ENCODE peak calls at places on chromosomes 5 and 9, in nine cellular contexts. One of them, this sample, is unnamed.

GRCh38 chr5:5384634-5385033 is 37.8 kb upstream of the ICE1 start:
- DNase-seq in colonic mucosa: no peak
- DNase-seq in coronary artery: no peak
- DNase-seq in SJSA1: no peak
- DNase-seq in stimulated activated CD4-positive, alpha-beta T cell treated with anti-CD3 and anti-CD28 coated beads, Interleukin-15, amount 100 ng/mL, for 1 hour: no peak
- DNase-seq in CD4-positive, alpha-beta memory T cell: no peak
- DNase-seq in amygdala: no peak
- DNase-seq in activated naive CD8-positive, alpha-beta T cell treated with anti-CD3 and anti-CD28 coated beads, Interleukin-2, amount 50 U/mL, for 24 hours: no peak
- DNase-seq in iPS DF 19.7: no peak
- DNase-seq in this sample: no peak

GRCh38 chr9:21392270-21392669 is 7.1 kb upstream of the IFNA2 start:
- DNase-seq in colonic mucosa: no peak
- DNase-seq in coronary artery: no peak
- DNase-seq in SJSA1: no peak
- DNase-seq in stimulated activated CD4-positive, alpha-beta T cell treated with anti-CD3 and anti-CD28 coated beads, Interleukin-15, amount 100 ng/mL, for 1 hour: no peak
- DNase-seq in CD4-positive, alpha-beta memory T cell: no peak
- DNase-seq in amygdala: no peak
- DNase-seq in activated naive CD8-positive, alpha-beta T cell treated with anti-CD3 and anti-CD28 coated beads, Interleukin-2, amount 50 U/mL, for 24 hours: no peak
- DNase-seq in iPS DF 19.7: no peak
- DNase-seq in this sample: no peak

GRCh38 chr5:139422307-139422893 is 16.9 kb downstream of the DNAJC18 start:
- DNase-seq in colonic mucosa: peak; percentile 70
- DNase-seq in coronary artery: no peak
- DNase-seq in SJSA1: peak; percentile 69
- DNase-seq in stimulated activated CD4-positive, alpha-beta T cell treated with anti-CD3 and anti-CD28 coated beads, Interleukin-15, amount 100 ng/mL, for 1 hour: no peak
- DNase-seq in CD4-positive, alpha-beta memory T cell: peak; percentile 80
- DNase-seq in amygdala: no peak
- DNase-seq in activated naive CD8-positive, alpha-beta T cell treated with anti-CD3 and anti-CD28 coated beads, Interleukin-2, amount 50 U/mL, for 24 hours: peak; percentile 55
- DNase-seq in iPS DF 19.7: peak; percentile 40
- DNase-seq in this sample: peak; percentile 72

GRCh38 chr9:134669556-134669955 is 28.0 kb downstream of the COL5A1 start:
- DNase-seq in colonic mucosa: no peak
- DNase-seq in coronary artery: no peak
- DNase-seq in SJSA1: no peak
- DNase-seq in stimulated activated CD4-positive, alpha-beta T cell treated with anti-CD3 and anti-CD28 coated beads, Interleukin-15, amount 100 ng/mL, for 1 hour: no peak
- DNase-seq in CD4-positive, alpha-beta memory T cell: no peak
- DNase-seq in amygdala: no peak
- DNase-seq in activated naive CD8-positive, alpha-beta T cell treated with anti-CD3 and anti-CD28 coated beads, Interleukin-2, amount 50 U/mL, for 24 hours: no peak
- DNase-seq in iPS DF 19.7: no peak
- DNase-seq in this sample: no peak

GRCh38 chr9:16337322-16338029 is 533.0 kb downstream of the BNC2 start:
- DNase-seq in colonic mucosa: no peak
- DNase-seq in coronary artery: no peak
- DNase-seq in SJSA1: peak; percentile 43
- DNase-seq in stimulated activated CD4-positive, alpha-beta T cell treated with anti-CD3 and anti-CD28 coated beads, Interleukin-15, amount 100 ng/mL, for 1 hour: no peak
- DNase-seq in CD4-positive, alpha-beta memory T cell: no peak
- DNase-seq in amygdala: no peak
- DNase-seq in activated naive CD8-positive, alpha-beta T cell treated with anti-CD3 and anti-CD28 coated beads, Interleukin-2, amount 50 U/mL, for 24 hours: no peak
- DNase-seq in iPS DF 19.7: no peak
- DNase-seq in this sample: no peak

GRCh38 chr5:81626524-81626923 is 124.4 kb downstream of the SSBP2 start:
- DNase-seq in colonic mucosa: no peak
- DNase-seq in coronary artery: no peak
- DNase-seq in SJSA1: no peak
- DNase-seq in stimulated activated CD4-positive, alpha-beta T cell treated with anti-CD3 and anti-CD28 coated beads, Interleukin-15, amount 100 ng/mL, for 1 hour: no peak
- DNase-seq in CD4-positive, alpha-beta memory T cell: no peak
- DNase-seq in amygdala: no peak
- DNase-seq in activated naive CD8-positive, alpha-beta T cell treated with anti-CD3 and anti-CD28 coated beads, Interleukin-2, amount 50 U/mL, for 24 hours: no peak
- DNase-seq in iPS DF 19.7: no peak
- DNase-seq in this sample: no peak

GRCh38 chr5:106755789-106756188 is 914.9 kb downstream of the EFNA5 start:
- DNase-seq in colonic mucosa: no peak
- DNase-seq in coronary artery: no peak
- DNase-seq in SJSA1: no peak
- DNase-seq in stimulated activated CD4-positive, alpha-beta T cell treated with anti-CD3 and anti-CD28 coated beads, Interleukin-15, amount 100 ng/mL, for 1 hour: no peak
- DNase-seq in CD4-positive, alpha-beta memory T cell: no peak
- DNase-seq in amygdala: no peak
- DNase-seq in activated naive CD8-positive, alpha-beta T cell treated with anti-CD3 and anti-CD28 coated beads, Interleukin-2, amount 50 U/mL, for 24 hours: no peak
- DNase-seq in iPS DF 19.7: no peak
- DNase-seq in this sample: no peak

GRCh38 chr5:129904667-129905466 is 602 bp downstream of the CHSY3 start:
- DNase-seq in colonic mucosa: no peak
- DNase-seq in coronary artery: peak; percentile 73
- DNase-seq in SJSA1: no peak
- DNase-seq in stimulated activated CD4-positive, alpha-beta T cell treated with anti-CD3 and anti-CD28 coated beads, Interleukin-15, amount 100 ng/mL, for 1 hour: no peak
- DNase-seq in CD4-positive, alpha-beta memory T cell: no peak
- DNase-seq in amygdala: no peak
- DNase-seq in activated naive CD8-positive, alpha-beta T cell treated with anti-CD3 and anti-CD28 coated beads, Interleukin-2, amount 50 U/mL, for 24 hours: no peak
- DNase-seq in iPS DF 19.7: no peak
- DNase-seq in this sample: no peak

GRCh38 chr5:179885491-179886090 is 22.1 kb downstream of the TBC1D9B start:
- DNase-seq in colonic mucosa: no peak
- DNase-seq in coronary artery: no peak
- DNase-seq in SJSA1: no peak
- DNase-seq in stimulated activated CD4-positive, alpha-beta T cell treated with anti-CD3 and anti-CD28 coated beads, Interleukin-15, amount 100 ng/mL, for 1 hour: no peak
- DNase-seq in CD4-positive, alpha-beta memory T cell: no peak
- DNase-seq in amygdala: no peak
- DNase-seq in activated naive CD8-positive, alpha-beta T cell treated with anti-CD3 and anti-CD28 coated beads, Interleukin-2, amount 50 U/mL, for 24 hours: no peak
- DNase-seq in iPS DF 19.7: no peak
- DNase-seq in this sample: peak; percentile 18

GRCh38 chr9:122346478-122347347 is 24.1 kb upstream of the PTGS1 start:
- DNase-seq in colonic mucosa: peak; percentile 42
- DNase-seq in coronary artery: no peak
- DNase-seq in SJSA1: no peak
- DNase-seq in stimulated activated CD4-positive, alpha-beta T cell treated with anti-CD3 and anti-CD28 coated beads, Interleukin-15, amount 100 ng/mL, for 1 hour: no peak
- DNase-seq in CD4-positive, alpha-beta memory T cell: no peak
- DNase-seq in amygdala: no peak
- DNase-seq in activated naive CD8-positive, alpha-beta T cell treated with anti-CD3 and anti-CD28 coated beads, Interleukin-2, amount 50 U/mL, for 24 hours: peak; percentile 16
- DNase-seq in iPS DF 19.7: no peak
- DNase-seq in this sample: no peak

GRCh38 chr5:176614805-176615478 is 5.0 kb upstream of the GPRIN1 start:
- DNase-seq in colonic mucosa: no peak
- DNase-seq in coronary artery: no peak
- DNase-seq in SJSA1: peak; percentile 44
- DNase-seq in stimulated activated CD4-positive, alpha-beta T cell treated with anti-CD3 and anti-CD28 coated beads, Interleukin-15, amount 100 ng/mL, for 1 hour: no peak
- DNase-seq in CD4-positive, alpha-beta memory T cell: no peak
- DNase-seq in amygdala: no peak
- DNase-seq in activated naive CD8-positive, alpha-beta T cell treated with anti-CD3 and anti-CD28 coated beads, Interleukin-2, amount 50 U/mL, for 24 hours: no peak
- DNase-seq in iPS DF 19.7: no peak
- DNase-seq in this sample: no peak

GRCh38 chr5:34045996-34046395 is 3.0 kb upstream of the C1QTNF3 start:
- DNase-seq in colonic mucosa: no peak
- DNase-seq in coronary artery: no peak
- DNase-seq in SJSA1: peak; percentile 2
- DNase-seq in stimulated activated CD4-positive, alpha-beta T cell treated with anti-CD3 and anti-CD28 coated beads, Interleukin-15, amount 100 ng/mL, for 1 hour: no peak
- DNase-seq in CD4-positive, alpha-beta memory T cell: no peak
- DNase-seq in amygdala: no peak
- DNase-seq in activated naive CD8-positive, alpha-beta T cell treated with anti-CD3 and anti-CD28 coated beads, Interleukin-2, amount 50 U/mL, for 24 hours: no peak
- DNase-seq in iPS DF 19.7: no peak
- DNase-seq in this sample: no peak

GRCh38 chr9:34317436-34317835 is 11.6 kb downstream of the KIF24 start:
- DNase-seq in colonic mucosa: no peak
- DNase-seq in coronary artery: no peak
- DNase-seq in SJSA1: no peak
- DNase-seq in stimulated activated CD4-positive, alpha-beta T cell treated with anti-CD3 and anti-CD28 coated beads, Interleukin-15, amount 100 ng/mL, for 1 hour: no peak
- DNase-seq in CD4-positive, alpha-beta memory T cell: no peak
- DNase-seq in amygdala: no peak
- DNase-seq in activated naive CD8-positive, alpha-beta T cell treated with anti-CD3 and anti-CD28 coated beads, Interleukin-2, amount 50 U/mL, for 24 hours: no peak
- DNase-seq in iPS DF 19.7: no peak
- DNase-seq in this sample: no peak

GRCh38 chr9:77011973-77012817 is 7.3 kb upstream of the FOXB2 start:
- DNase-seq in colonic mucosa: peak; percentile 72
- DNase-seq in coronary artery: no peak
- DNase-seq in SJSA1: no peak
- DNase-seq in stimulated activated CD4-positive, alpha-beta T cell treated with anti-CD3 and anti-CD28 coated beads, Interleukin-15, amount 100 ng/mL, for 1 hour: peak; percentile 38
- DNase-seq in CD4-positive, alpha-beta memory T cell: peak; percentile 40
- DNase-seq in amygdala: no peak
- DNase-seq in activated naive CD8-positive, alpha-beta T cell treated with anti-CD3 and anti-CD28 coated beads, Interleukin-2, amount 50 U/mL, for 24 hours: peak; percentile 78
- DNase-seq in iPS DF 19.7: no peak
- DNase-seq in this sample: peak; percentile 54

GRCh38 chr9:17057729-17058128 is 77.1 kb upstream of the CNTLN start:
- DNase-seq in colonic mucosa: no peak
- DNase-seq in coronary artery: no peak
- DNase-seq in SJSA1: no peak
- DNase-seq in stimulated activated CD4-positive, alpha-beta T cell treated with anti-CD3 and anti-CD28 coated beads, Interleukin-15, amount 100 ng/mL, for 1 hour: no peak
- DNase-seq in CD4-positive, alpha-beta memory T cell: no peak
- DNase-seq in amygdala: no peak
- DNase-seq in activated naive CD8-positive, alpha-beta T cell treated with anti-CD3 and anti-CD28 coated beads, Interleukin-2, amount 50 U/mL, for 24 hours: no peak
- DNase-seq in iPS DF 19.7: no peak
- DNase-seq in this sample: no peak

GRCh38 chr5:7850241-7850532 is 746 bp downstream of the CFAP90 start:
- DNase-seq in colonic mucosa: no peak
- DNase-seq in coronary artery: no peak
- DNase-seq in SJSA1: no peak
- DNase-seq in stimulated activated CD4-positive, alpha-beta T cell treated with anti-CD3 and anti-CD28 coated beads, Interleukin-15, amount 100 ng/mL, for 1 hour: no peak
- DNase-seq in CD4-positive, alpha-beta memory T cell: no peak
- DNase-seq in amygdala: no peak
- DNase-seq in activated naive CD8-positive, alpha-beta T cell treated with anti-CD3 and anti-CD28 coated beads, Interleukin-2, amount 50 U/mL, for 24 hours: no peak
- DNase-seq in iPS DF 19.7: no peak
- DNase-seq in this sample: peak; percentile 17

GRCh38 chr5:959581-960531 is 48.7 kb upstream of the NKD2 start:
- DNase-seq in colonic mucosa: no peak
- DNase-seq in coronary artery: peak; percentile 64
- DNase-seq in SJSA1: no peak
- DNase-seq in stimulated activated CD4-positive, alpha-beta T cell treated with anti-CD3 and anti-CD28 coated beads, Interleukin-15, amount 100 ng/mL, for 1 hour: no peak
- DNase-seq in CD4-positive, alpha-beta memory T cell: no peak
- DNase-seq in amygdala: no peak
- DNase-seq in activated naive CD8-positive, alpha-beta T cell treated with anti-CD3 and anti-CD28 coated beads, Interleukin-2, amount 50 U/mL, for 24 hours: no peak
- DNase-seq in iPS DF 19.7: no peak
- DNase-seq in this sample: no peak

GRCh38 chr5:115455241-115455640 is 89.3 kb downstream of the FEM1C start:
- DNase-seq in colonic mucosa: no peak
- DNase-seq in coronary artery: no peak
- DNase-seq in SJSA1: peak; percentile 34
- DNase-seq in stimulated activated CD4-positive, alpha-beta T cell treated with anti-CD3 and anti-CD28 coated beads, Interleukin-15, amount 100 ng/mL, for 1 hour: no peak
- DNase-seq in CD4-positive, alpha-beta memory T cell: no peak
- DNase-seq in amygdala: no peak
- DNase-seq in activated naive CD8-positive, alpha-beta T cell treated with anti-CD3 and anti-CD28 coated beads, Interleukin-2, amount 50 U/mL, for 24 hours: no peak
- DNase-seq in iPS DF 19.7: no peak
- DNase-seq in this sample: no peak

GRCh38 chr5:146565764-146566163 is 49.8 kb upstream of the GPR151 start:
- DNase-seq in colonic mucosa: peak; percentile 42
- DNase-seq in coronary artery: no peak
- DNase-seq in SJSA1: peak; percentile 20
- DNase-seq in stimulated activated CD4-positive, alpha-beta T cell treated with anti-CD3 and anti-CD28 coated beads, Interleukin-15, amount 100 ng/mL, for 1 hour: no peak
- DNase-seq in CD4-positive, alpha-beta memory T cell: peak; percentile 43
- DNase-seq in amygdala: peak; percentile 3
- DNase-seq in activated naive CD8-positive, alpha-beta T cell treated with anti-CD3 and anti-CD28 coated beads, Interleukin-2, amount 50 U/mL, for 24 hours: peak; percentile 42
- DNase-seq in iPS DF 19.7: no peak
- DNase-seq in this sample: no peak

GRCh38 chr5:142339781-142340180 is 15.0 kb upstream of the SPRY4 start:
- DNase-seq in colonic mucosa: no peak
- DNase-seq in coronary artery: no peak
- DNase-seq in SJSA1: no peak
- DNase-seq in stimulated activated CD4-positive, alpha-beta T cell treated with anti-CD3 and anti-CD28 coated beads, Interleukin-15, amount 100 ng/mL, for 1 hour: no peak
- DNase-seq in CD4-positive, alpha-beta memory T cell: no peak
- DNase-seq in amygdala: no peak
- DNase-seq in activated naive CD8-positive, alpha-beta T cell treated with anti-CD3 and anti-CD28 coated beads, Interleukin-2, amount 50 U/mL, for 24 hours: no peak
- DNase-seq in iPS DF 19.7: no peak
- DNase-seq in this sample: no peak

GRCh38 chr5:53339962-53340540 is 140.4 kb upstream of the FST start:
- DNase-seq in colonic mucosa: no peak
- DNase-seq in coronary artery: no peak
- DNase-seq in SJSA1: no peak
- DNase-seq in stimulated activated CD4-positive, alpha-beta T cell treated with anti-CD3 and anti-CD28 coated beads, Interleukin-15, amount 100 ng/mL, for 1 hour: no peak
- DNase-seq in CD4-positive, alpha-beta memory T cell: no peak
- DNase-seq in amygdala: no peak
- DNase-seq in activated naive CD8-positive, alpha-beta T cell treated with anti-CD3 and anti-CD28 coated beads, Interleukin-2, amount 50 U/mL, for 24 hours: no peak
- DNase-seq in iPS DF 19.7: no peak
- DNase-seq in this sample: no peak

GRCh38 chr9:127789179-127789578 is 3.3 kb downstream of the CDK9 start:
- DNase-seq in colonic mucosa: no peak
- DNase-seq in coronary artery: no peak
- DNase-seq in SJSA1: no peak
- DNase-seq in stimulated activated CD4-positive, alpha-beta T cell treated with anti-CD3 and anti-CD28 coated beads, Interleukin-15, amount 100 ng/mL, for 1 hour: no peak
- DNase-seq in CD4-positive, alpha-beta memory T cell: no peak
- DNase-seq in amygdala: no peak
- DNase-seq in activated naive CD8-positive, alpha-beta T cell treated with anti-CD3 and anti-CD28 coated beads, Interleukin-2, amount 50 U/mL, for 24 hours: no peak
- DNase-seq in iPS DF 19.7: no peak
- DNase-seq in this sample: no peak

GRCh38 chr5:135753990-135754389 is 80.5 kb upstream of the SLC25A48 start:
- DNase-seq in colonic mucosa: no peak
- DNase-seq in coronary artery: no peak
- DNase-seq in SJSA1: no peak
- DNase-seq in stimulated activated CD4-positive, alpha-beta T cell treated with anti-CD3 and anti-CD28 coated beads, Interleukin-15, amount 100 ng/mL, for 1 hour: no peak
- DNase-seq in CD4-positive, alpha-beta memory T cell: no peak
- DNase-seq in amygdala: no peak
- DNase-seq in activated naive CD8-positive, alpha-beta T cell treated with anti-CD3 and anti-CD28 coated beads, Interleukin-2, amount 50 U/mL, for 24 hours: no peak
- DNase-seq in iPS DF 19.7: no peak
- DNase-seq in this sample: no peak

GRCh38 chr5:52985306-52985705 is 3.8 kb upstream of the ITGA2 start:
- DNase-seq in colonic mucosa: no peak
- DNase-seq in coronary artery: no peak
- DNase-seq in SJSA1: no peak
- DNase-seq in stimulated activated CD4-positive, alpha-beta T cell treated with anti-CD3 and anti-CD28 coated beads, Interleukin-15, amount 100 ng/mL, for 1 hour: no peak
- DNase-seq in CD4-positive, alpha-beta memory T cell: no peak
- DNase-seq in amygdala: no peak
- DNase-seq in activated naive CD8-positive, alpha-beta T cell treated with anti-CD3 and anti-CD28 coated beads, Interleukin-2, amount 50 U/mL, for 24 hours: no peak
- DNase-seq in iPS DF 19.7: no peak
- DNase-seq in this sample: no peak

GRCh38 chr5:115666023-115666422 is 40.2 kb upstream of the TMED7 start:
- DNase-seq in colonic mucosa: no peak
- DNase-seq in coronary artery: no peak
- DNase-seq in SJSA1: no peak
- DNase-seq in stimulated activated CD4-positive, alpha-beta T cell treated with anti-CD3 and anti-CD28 coated beads, Interleukin-15, amount 100 ng/mL, for 1 hour: no peak
- DNase-seq in CD4-positive, alpha-beta memory T cell: no peak
- DNase-seq in amygdala: no peak
- DNase-seq in activated naive CD8-positive, alpha-beta T cell treated with anti-CD3 and anti-CD28 coated beads, Interleukin-2, amount 50 U/mL, for 24 hours: no peak
- DNase-seq in iPS DF 19.7: no peak
- DNase-seq in this sample: no peak

GRCh38 chr9:132806306-132806705 is 71.8 kb downstream of the AK8 start:
- DNase-seq in colonic mucosa: no peak
- DNase-seq in coronary artery: no peak
- DNase-seq in SJSA1: no peak
- DNase-seq in stimulated activated CD4-positive, alpha-beta T cell treated with anti-CD3 and anti-CD28 coated beads, Interleukin-15, amount 100 ng/mL, for 1 hour: no peak
- DNase-seq in CD4-positive, alpha-beta memory T cell: no peak
- DNase-seq in amygdala: no peak
- DNase-seq in activated naive CD8-positive, alpha-beta T cell treated with anti-CD3 and anti-CD28 coated beads, Interleukin-2, amount 50 U/mL, for 24 hours: no peak
- DNase-seq in iPS DF 19.7: no peak
- DNase-seq in this sample: no peak

GRCh38 chr5:111107371-111107770 is 15.2 kb downstream of the WDR36 start:
- DNase-seq in colonic mucosa: no peak
- DNase-seq in coronary artery: no peak
- DNase-seq in SJSA1: no peak
- DNase-seq in stimulated activated CD4-positive, alpha-beta T cell treated with anti-CD3 and anti-CD28 coated beads, Interleukin-15, amount 100 ng/mL, for 1 hour: no peak
- DNase-seq in CD4-positive, alpha-beta memory T cell: no peak
- DNase-seq in amygdala: no peak
- DNase-seq in activated naive CD8-positive, alpha-beta T cell treated with anti-CD3 and anti-CD28 coated beads, Interleukin-2, amount 50 U/mL, for 24 hours: no peak
- DNase-seq in iPS DF 19.7: no peak
- DNase-seq in this sample: no peak

GRCh38 chr9:88781500-88782391 is 209.5 kb upstream of the S1PR3 start:
- DNase-seq in colonic mucosa: no peak
- DNase-seq in coronary artery: no peak
- DNase-seq in SJSA1: peak; percentile 47
- DNase-seq in stimulated activated CD4-positive, alpha-beta T cell treated with anti-CD3 and anti-CD28 coated beads, Interleukin-15, amount 100 ng/mL, for 1 hour: no peak
- DNase-seq in CD4-positive, alpha-beta memory T cell: no peak
- DNase-seq in amygdala: no peak
- DNase-seq in activated naive CD8-positive, alpha-beta T cell treated with anti-CD3 and anti-CD28 coated beads, Interleukin-2, amount 50 U/mL, for 24 hours: no peak
- DNase-seq in iPS DF 19.7: no peak
- DNase-seq in this sample: no peak